ENCODE peak calls at places on chromosome 4, in five cellular contexts. E is dorsolateral prefrontal cortex, V is left lung, U is GM23248, J is A549. T is an unnamed sample.

GRCh38 chr4:153497091-153497531 is 31.0 kb downstream of the TMEM131L start:
- DNase-seq in J (peak), E (no peak), U (peak), V (no peak), T (no peak)

GRCh38 chr4:150974251-150974640 is 40.8 kb downstream of the LRBA start:
- DNase-seq in V (no peak), J (no peak), U (no peak), E (no peak), T (no peak)

GRCh38 chr4:4779486-4779885 is 80.0 kb upstream of the MSX1 start:
- DNase-seq in E (no peak), V (no peak), U (no peak), J (no peak), T (no peak)

GRCh38 chr4:89365375-89366170 is 58.0 kb upstream of the GPRIN3 start:
- DNase-seq in V (no peak), E (no peak), U (no peak), J (peak), T (no peak)

GRCh38 chr4:40238700-40239548 is 42.1 kb downstream of the RHOH start:
- DNase-seq in V (no peak), J (peak), U (no peak), E (no peak), T (no peak)

GRCh38 chr4:7344650-7345049 is 90.1 kb downstream of the PSAPL1 start:
- DNase-seq in E (peak), J (no peak), V (no peak), U (no peak), T (no peak)

GRCh38 chr4:117796677-117797076 is 237.6 kb upstream of the NDST3 start:
- DNase-seq in V (no peak), J (peak), U (no peak), E (no peak), T (no peak)

GRCh38 chr4:165175879-165176278 is 31.5 kb upstream of the KLHL2 start:
- DNase-seq in J (no peak), U (no peak), E (no peak), V (no peak), T (no peak)

GRCh38 chr4:87152310-87153061 is 67.9 kb downstream of the KLHL8 start:
- DNase-seq in U (no peak), J (no peak), E (no peak), V (no peak), T (no peak)

GRCh38 chr4:37904824-37905223 is 13.9 kb downstream of the TBC1D1 start:
- DNase-seq in U (no peak), J (no peak), E (no peak), V (no peak), T (no peak)

GRCh38 chr4:122668241-122668640 is 47.4 kb upstream of the IL21 start:
- DNase-seq in J (no peak), V (no peak), U (peak), E (no peak), T (no peak)

GRCh38 chr4:64144994-64145393 is 264.3 kb downstream of the TECRL start:
- DNase-seq in V (no peak), E (no peak), U (no peak), J (peak), T (no peak)

GRCh38 chr4:185079271-185079905 is 61.1 kb downstream of the HELT start:
- DNase-seq in V (no peak), U (no peak), E (no peak), J (no peak), T (no peak)

GRCh38 chr4:8585721-8586161 is 5.5 kb downstream of the GPR78 start:
- DNase-seq in J (no peak), V (peak), U (no peak), E (no peak), T (no peak)

GRCh38 chr4:169314906-169315305 is 44.1 kb upstream of the SH3RF1 start:
- DNase-seq in U (peak), E (peak), J (peak), V (peak), T (no peak)

DNA sequence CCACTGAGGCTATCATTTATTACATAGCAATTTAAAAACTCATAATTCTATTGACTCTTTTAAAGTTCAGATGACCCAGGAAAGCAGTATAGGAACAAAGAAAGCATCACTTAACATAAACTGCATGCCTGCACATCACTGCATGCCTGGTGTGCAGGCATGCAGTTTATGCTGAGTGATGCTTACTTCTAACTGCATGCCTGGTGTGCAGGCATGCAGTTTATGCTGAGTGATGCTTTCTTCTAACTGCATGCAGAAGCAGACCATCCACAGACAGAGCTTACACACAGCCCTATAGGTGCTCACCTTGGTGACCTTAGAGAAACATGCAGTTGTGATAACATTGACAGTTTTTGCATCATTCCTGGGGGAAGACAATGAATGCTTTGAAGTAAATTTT is 17.0 kb downstream of the SDAD1 start:
- DNase-seq in V (no peak), J (no peak), E (no peak), U (no peak), T (no peak)
- H3K27ac ChIP-seq in V (no peak), J (no peak), E (no peak), U (no peak), T (no peak)

GRCh38 chr4:110667670-110668069 is 44.8 kb upstream of the PITX2 start:
- DNase-seq in U (no peak), V (no peak), J (no peak), E (no peak), T (no peak)

GRCh38 chr4:110663206-110663605 is 40.3 kb upstream of the PITX2 start:
- DNase-seq in U (no peak), V (no peak), J (no peak), E (no peak), T (no peak)

GRCh38 chr4:110666030-110666429 is 43.2 kb upstream of the PITX2 start:
- DNase-seq in U (no peak), V (no peak), J (no peak), E (no peak), T (no peak)

GRCh38 chr4:110668463-110669245 is 45.8 kb upstream of the PITX2 start:
- DNase-seq in J (no peak), U (no peak), E (no peak), V (no peak), T (no peak)

DNA sequence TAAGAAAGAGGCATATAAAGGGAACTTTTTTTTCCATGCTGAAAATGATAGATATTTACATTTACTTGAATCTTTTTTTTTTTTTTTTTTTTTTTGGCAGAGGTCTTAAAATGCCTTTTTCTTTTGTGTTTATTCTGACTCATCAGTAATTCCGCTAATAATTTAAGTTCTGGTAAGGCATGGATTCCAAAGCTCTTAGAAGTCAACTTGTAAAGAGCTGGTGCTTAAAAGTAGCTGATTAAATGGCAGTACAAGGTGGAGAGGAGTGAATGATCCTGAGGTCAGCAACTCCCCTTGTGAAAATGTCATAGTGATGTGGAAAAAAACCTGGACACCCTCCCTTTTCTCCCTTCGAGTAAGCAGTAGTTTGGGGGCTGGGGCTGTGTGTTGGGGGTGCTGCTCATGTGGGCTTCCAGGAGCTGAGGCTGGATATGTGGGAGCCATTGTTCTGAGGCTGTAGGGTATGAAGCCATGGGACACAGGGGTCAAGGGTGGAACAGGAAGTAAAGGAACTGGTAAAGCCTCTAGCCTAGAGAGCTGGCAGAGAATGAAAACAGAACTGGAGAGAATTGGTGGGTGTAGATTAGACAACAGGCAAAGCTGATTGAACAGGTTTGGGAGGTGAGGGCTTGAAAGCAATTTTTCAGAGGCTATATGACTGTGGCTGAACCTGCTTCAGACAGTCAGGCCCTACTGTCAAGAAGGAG is 41.0 kb upstream of the PITX2 start:
- DNase-seq in V (no peak), E (no peak), U (peak), J (peak), T (no peak)
- H3K4me3 ChIP-seq in V (no peak), E (no peak), U (no peak), J (no peak), T (no peak)

DNA sequence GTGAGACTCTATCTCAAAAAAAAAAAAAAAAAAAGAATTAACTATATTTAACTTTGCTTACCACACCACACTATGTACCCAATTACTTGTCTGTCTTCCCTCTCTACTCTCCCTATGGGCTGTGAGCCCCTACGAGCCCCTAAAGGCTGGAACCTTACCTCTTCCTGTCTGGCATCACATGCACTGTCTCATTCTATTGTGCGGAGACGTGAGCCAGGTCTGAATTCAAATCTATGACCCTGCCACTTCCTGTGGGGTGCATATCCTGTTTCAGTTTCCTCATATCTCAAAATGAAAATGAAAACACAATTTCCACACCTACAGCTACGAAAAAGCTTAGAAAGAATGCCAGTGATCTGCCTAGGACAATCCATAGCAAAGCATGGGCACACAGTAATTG is 42.9 kb upstream of the HS3ST1 start:
- DNase-seq in J (no peak), V (no peak), U (no peak), E (no peak), T (no peak)
- H3K27ac ChIP-seq in J (no peak), V (peak), U (no peak), E (no peak), T (no peak)

DNA sequence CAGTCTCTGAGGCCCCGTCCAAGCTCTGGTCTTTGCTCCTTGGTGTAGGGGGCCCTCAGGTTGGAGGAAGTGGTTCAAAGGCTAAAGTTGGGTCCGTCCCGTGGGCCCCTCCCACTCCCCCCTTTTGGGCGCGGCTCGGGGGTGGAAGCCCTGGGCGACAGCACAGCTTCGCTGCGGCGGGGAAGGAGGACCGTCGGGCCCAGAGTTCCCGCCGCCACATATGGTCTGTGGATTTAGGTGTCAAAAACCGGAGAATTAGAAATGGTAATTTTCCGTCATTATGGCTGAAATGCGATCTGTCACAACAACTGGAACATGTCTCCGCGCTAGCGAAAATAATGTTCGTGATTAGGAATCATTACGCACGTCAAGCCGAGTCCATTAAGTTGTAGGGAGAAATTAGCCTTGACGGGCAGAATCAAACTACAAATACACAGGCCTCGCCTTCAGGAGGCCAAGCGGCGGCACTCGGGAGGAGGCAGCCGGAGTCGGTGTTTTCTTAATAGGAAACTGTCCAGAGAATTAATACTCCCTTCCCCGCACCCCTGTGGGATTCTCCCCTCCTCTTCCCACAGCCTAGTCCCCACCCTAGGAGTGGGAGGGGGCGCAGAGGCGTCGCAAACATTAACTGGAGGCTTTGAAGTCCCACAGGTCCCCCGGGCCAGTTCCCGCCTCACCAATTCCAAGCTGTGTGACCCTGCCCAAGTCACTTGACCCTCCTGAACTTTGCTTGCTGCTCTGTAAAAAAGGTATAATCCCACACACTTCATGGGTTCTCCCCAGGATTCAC is 15.0 kb downstream of the NKX3-2 start:
- DNase-seq in E (no peak), U (no peak), V (peak), J (no peak), T (peak)
- H3K4me3 ChIP-seq in E (no peak), U (no peak), V (no peak), J (no peak), T (no peak)

GRCh38 chr4:132694775-132695174 is 454.3 kb upstream of the PCDH10 start:
- DNase-seq in J (no peak), U (no peak), V (no peak), E (no peak), T (no peak)
- H3K27ac ChIP-seq in J (no peak), U (no peak), V (no peak), E (no peak), T (no peak)

DNA sequence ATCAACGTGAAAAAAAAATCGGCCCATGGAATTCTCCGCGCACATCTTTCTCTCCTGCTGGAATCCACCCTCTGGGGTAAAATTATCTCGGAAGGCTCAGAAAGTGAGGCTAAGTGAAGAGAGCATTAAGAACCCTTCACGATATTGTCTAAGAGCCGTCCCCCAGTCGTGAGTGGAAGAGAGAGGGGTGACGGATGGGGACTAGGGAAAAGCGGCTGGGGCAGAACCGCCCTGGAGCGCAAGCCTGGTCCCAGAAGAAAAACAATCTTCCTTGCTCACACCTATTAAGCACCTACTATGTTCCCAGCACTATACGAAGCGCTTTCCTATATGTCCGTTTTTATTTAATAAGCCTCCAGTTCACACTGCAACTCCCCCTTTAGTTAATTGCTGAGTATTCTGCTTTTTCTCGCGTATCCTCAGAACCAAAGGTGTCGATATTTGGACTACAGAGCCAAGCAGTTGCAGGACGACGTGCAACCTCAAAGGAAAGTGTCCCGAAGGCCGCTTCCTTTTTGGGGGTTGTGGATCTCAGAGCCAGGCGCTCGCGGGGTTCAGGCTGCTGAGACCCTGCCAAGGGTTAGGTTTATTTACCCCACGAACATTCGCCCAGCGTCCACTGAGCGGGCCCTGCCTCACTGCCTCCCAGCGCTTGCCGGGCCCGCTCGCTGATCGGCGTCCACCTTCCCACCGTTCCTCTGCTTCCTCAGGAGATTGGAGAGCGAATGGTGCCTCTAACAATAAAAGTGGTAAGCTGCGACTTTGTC is 886 bp downstream of the MGARP start:
- DNase-seq in J (no peak), U (no peak), E (no peak), V (peak), T (no peak)
- H3K4me3 ChIP-seq in J (peak), U (peak), E (peak), V (peak), T (peak)

DNA sequence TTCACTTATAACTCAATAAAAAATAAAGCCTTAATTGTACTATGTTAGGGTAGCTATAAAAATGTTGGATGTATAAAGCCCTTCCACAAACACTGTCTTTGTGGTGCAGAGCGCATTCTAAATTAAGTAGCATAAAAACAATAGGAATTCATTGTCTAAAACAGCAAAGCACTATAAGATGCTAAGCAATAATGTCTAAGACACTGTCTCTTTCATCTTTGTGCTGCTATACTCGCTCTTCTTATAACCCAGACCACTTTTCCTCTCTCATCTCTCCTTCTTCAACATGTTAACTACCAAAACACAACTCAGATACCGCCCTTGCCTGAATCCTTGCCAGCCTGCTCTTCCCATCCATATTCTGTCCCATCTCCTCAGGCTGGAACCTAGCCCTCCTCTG is 170.0 kb downstream of the CENPC start:
- DNase-seq in U (no peak), J (no peak), V (no peak), E (no peak), T (no peak)
- H3K27ac ChIP-seq in U (no peak), J (no peak), V (no peak), E (no peak), T (no peak)

T was measured in coronary artery.